ENCODE peak calls at places on chromosomes 13 and 19, in eight cellular contexts. One of them, this sample, is unnamed.
A peak's percentile ranks its signal among the peaks of the same experiment; 100 is the strongest.

GRCh38 chr13:72221276-72221962 is 354.4 kb upstream of the DACH1 start:
- DNase-seq in thyroid gland: peak; percentile 43
- DNase-seq in astrocyte: no peak
- DNase-seq in lower lobe of right lung: peak; percentile 44
- DNase-seq in lung: no peak
- DNase-seq in CD8-positive, alpha-beta T cell: no peak
- DNase-seq in mammary epithelial cell: peak; percentile 46
- DNase-seq in body of pancreas: peak; percentile 51
- DNase-seq in this sample: no peak

GRCh38 chr19:4566402-4567051 is 7.0 kb upstream of the SEMA6B start:
- DNase-seq in thyroid gland: no peak
- DNase-seq in astrocyte: no peak
- DNase-seq in lower lobe of right lung: no peak
- DNase-seq in lung: no peak
- DNase-seq in CD8-positive, alpha-beta T cell: no peak
- DNase-seq in mammary epithelial cell: no peak
- DNase-seq in body of pancreas: no peak
- DNase-seq in this sample: no peak

GRCh38 chr19:40596608-40597328 is 4.4 kb upstream of the LTBP4 start:
- DNase-seq in thyroid gland: peak; percentile 63
- DNase-seq in astrocyte: no peak
- DNase-seq in lower lobe of right lung: peak; percentile 77
- DNase-seq in lung: peak; percentile 48
- DNase-seq in CD8-positive, alpha-beta T cell: no peak
- DNase-seq in mammary epithelial cell: no peak
- DNase-seq in body of pancreas: peak; percentile 68
- DNase-seq in this sample: no peak

GRCh38 chr13:41061914-41062837 is 867 bp downstream of the WBP4 start:
- DNase-seq in thyroid gland: no peak
- DNase-seq in astrocyte: peak; percentile 60
- DNase-seq in lower lobe of right lung: no peak
- DNase-seq in lung: no peak
- DNase-seq in CD8-positive, alpha-beta T cell: no peak
- DNase-seq in mammary epithelial cell: no peak
- DNase-seq in body of pancreas: no peak
- DNase-seq in this sample: peak; percentile 84

GRCh38 chr13:65600702-65601101 is 1629.4 kb downstream of the PCDH9 start:
- DNase-seq in thyroid gland: no peak
- DNase-seq in astrocyte: peak; percentile 65
- DNase-seq in lower lobe of right lung: no peak
- DNase-seq in lung: no peak
- DNase-seq in CD8-positive, alpha-beta T cell: no peak
- DNase-seq in mammary epithelial cell: no peak
- DNase-seq in body of pancreas: no peak
- DNase-seq in this sample: peak; percentile 21

GRCh38 chr13:41500501-41500900 is 43.2 kb downstream of the RGCC start:
- DNase-seq in thyroid gland: no peak
- DNase-seq in astrocyte: no peak
- DNase-seq in lower lobe of right lung: no peak
- DNase-seq in lung: no peak
- DNase-seq in CD8-positive, alpha-beta T cell: peak; percentile 45
- DNase-seq in mammary epithelial cell: peak; percentile 64
- DNase-seq in body of pancreas: no peak
- DNase-seq in this sample: peak; percentile 61

GRCh38 chr13:112753868-112754267 is 64.0 kb downstream of the ATP11A start:
- DNase-seq in thyroid gland: no peak
- DNase-seq in astrocyte: no peak
- DNase-seq in lower lobe of right lung: no peak
- DNase-seq in lung: no peak
- DNase-seq in CD8-positive, alpha-beta T cell: no peak
- DNase-seq in mammary epithelial cell: no peak
- DNase-seq in body of pancreas: no peak
- DNase-seq in this sample: no peak

GRCh38 chr19:3914199-3914598 is 18.7 kb upstream of the NMRK2 start:
- DNase-seq in thyroid gland: no peak
- DNase-seq in astrocyte: no peak
- DNase-seq in lower lobe of right lung: no peak
- DNase-seq in lung: no peak
- DNase-seq in CD8-positive, alpha-beta T cell: no peak
- DNase-seq in mammary epithelial cell: no peak
- DNase-seq in body of pancreas: no peak
- DNase-seq in this sample: no peak

GRCh38 chr13:95706356-95706755 is 29.4 kb downstream of the DNAJC3 start:
- DNase-seq in thyroid gland: no peak
- DNase-seq in astrocyte: no peak
- DNase-seq in lower lobe of right lung: no peak
- DNase-seq in lung: no peak
- DNase-seq in CD8-positive, alpha-beta T cell: no peak
- DNase-seq in mammary epithelial cell: no peak
- DNase-seq in body of pancreas: no peak
- DNase-seq in this sample: no peak

GRCh38 chr19:8430650-8431049 is 14.1 kb upstream of the HNRNPM start:
- DNase-seq in thyroid gland: no peak
- DNase-seq in astrocyte: no peak
- DNase-seq in lower lobe of right lung: no peak
- DNase-seq in lung: no peak
- DNase-seq in CD8-positive, alpha-beta T cell: no peak
- DNase-seq in mammary epithelial cell: no peak
- DNase-seq in body of pancreas: no peak
- DNase-seq in this sample: no peak

GRCh38 chr19:10305139-10305806 is 4.3 kb downstream of the ZGLP1 start:
- DNase-seq in thyroid gland: no peak
- DNase-seq in astrocyte: peak; percentile 43
- DNase-seq in lower lobe of right lung: peak; percentile 68
- DNase-seq in lung: no peak
- DNase-seq in CD8-positive, alpha-beta T cell: no peak
- DNase-seq in mammary epithelial cell: no peak
- DNase-seq in body of pancreas: peak; percentile 50
- DNase-seq in this sample: no peak

GRCh38 chr13:113666324-113666660 is 727 bp upstream of the GRK1 start:
- DNase-seq in thyroid gland: no peak
- DNase-seq in astrocyte: no peak
- DNase-seq in lower lobe of right lung: peak; percentile 20
- DNase-seq in lung: no peak
- DNase-seq in CD8-positive, alpha-beta T cell: peak; percentile 1
- DNase-seq in mammary epithelial cell: no peak
- DNase-seq in body of pancreas: no peak
- DNase-seq in this sample: no peak

GRCh38 chr13:101115762-101116161 is 300.5 kb downstream of the NALCN start:
- DNase-seq in thyroid gland: no peak
- DNase-seq in astrocyte: no peak
- DNase-seq in lower lobe of right lung: no peak
- DNase-seq in lung: no peak
- DNase-seq in CD8-positive, alpha-beta T cell: no peak
- DNase-seq in mammary epithelial cell: peak; percentile 12
- DNase-seq in body of pancreas: no peak
- DNase-seq in this sample: peak; percentile 20

GRCh38 chr13:42066542-42066941 is 18.1 kb downstream of the DGKH start:
- DNase-seq in thyroid gland: no peak
- DNase-seq in astrocyte: peak; percentile 74
- DNase-seq in lower lobe of right lung: no peak
- DNase-seq in lung: no peak
- DNase-seq in CD8-positive, alpha-beta T cell: no peak
- DNase-seq in mammary epithelial cell: no peak
- DNase-seq in body of pancreas: no peak
- DNase-seq in this sample: no peak

GRCh38 chr19:33241091-33241529 is 15.5 kb upstream of the SLC7A10 start:
- DNase-seq in thyroid gland: no peak
- DNase-seq in astrocyte: no peak
- DNase-seq in lower lobe of right lung: peak; percentile 43
- DNase-seq in lung: no peak
- DNase-seq in CD8-positive, alpha-beta T cell: no peak
- DNase-seq in mammary epithelial cell: no peak
- DNase-seq in body of pancreas: no peak
- DNase-seq in this sample: no peak

GRCh38 chr19:3065675-3066357 is 3.5 kb upstream of the TLE5 start:
- DNase-seq in thyroid gland: peak; percentile 92
- DNase-seq in astrocyte: no peak
- DNase-seq in lower lobe of right lung: no peak
- DNase-seq in lung: no peak
- DNase-seq in CD8-positive, alpha-beta T cell: no peak
- DNase-seq in mammary epithelial cell: no peak
- DNase-seq in body of pancreas: peak; percentile 77
- DNase-seq in this sample: no peak

GRCh38 chr19:39778763-39779162 is at the start of gene LEUTX:
- DNase-seq in thyroid gland: no peak
- DNase-seq in astrocyte: no peak
- DNase-seq in lower lobe of right lung: no peak
- DNase-seq in lung: no peak
- DNase-seq in CD8-positive, alpha-beta T cell: no peak
- DNase-seq in mammary epithelial cell: no peak
- DNase-seq in body of pancreas: no peak
- DNase-seq in this sample: no peak

DNA sequence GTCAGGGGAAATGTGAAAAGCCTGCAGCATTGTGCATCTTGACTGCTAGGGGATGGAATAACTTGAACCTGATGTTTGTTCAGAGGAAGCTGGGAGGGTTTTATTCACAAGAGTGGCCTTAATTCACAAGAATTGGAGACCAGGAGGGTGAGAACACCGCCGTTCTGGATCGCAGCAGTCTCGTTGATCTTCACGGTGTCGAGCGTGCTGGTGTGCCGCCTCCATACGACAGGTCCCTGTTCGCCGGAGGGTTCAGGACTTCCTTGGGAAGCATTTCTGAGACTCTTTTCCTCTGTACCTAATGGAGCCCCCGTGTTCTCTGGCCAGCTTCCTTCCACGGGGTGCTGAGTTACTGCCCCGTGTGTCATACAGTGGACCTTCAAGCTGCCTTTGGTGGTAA is 66.9 kb downstream of the ARHGEF7 start:
- DNase-seq in thyroid gland: no peak
- DNase-seq in astrocyte: no peak
- DNase-seq in lower lobe of right lung: no peak
- DNase-seq in lung: no peak
- DNase-seq in CD8-positive, alpha-beta T cell: no peak
- DNase-seq in mammary epithelial cell: no peak
- DNase-seq in body of pancreas: no peak
- DNase-seq in this sample: no peak
- H3K4me1 ChIP-seq in thyroid gland: peaks cover 41% of the 10 kb centered on the region
- H3K4me1 ChIP-seq in astrocyte: peaks cover 39% of the 10 kb centered on the region
- H3K4me1 ChIP-seq in lower lobe of right lung: peaks cover 37% of the 10 kb centered on the region
- H3K4me1 ChIP-seq in lung: peaks cover 18% of the 10 kb centered on the region
- H3K4me1 ChIP-seq in CD8-positive, alpha-beta T cell: peaks cover 93% of the 10 kb centered on the region
- H3K4me1 ChIP-seq in mammary epithelial cell: peaks cover 11% of the 10 kb centered on the region
- H3K4me1 ChIP-seq in body of pancreas: peaks cover 26% of the 10 kb centered on the region
- H3K4me1 ChIP-seq in this sample: no peaks in the 10 kb centered on the region

GRCh38 chr19:1758231-1758577 is 4.9 kb downstream of the ONECUT3 start:
- DNase-seq in thyroid gland: no peak
- DNase-seq in astrocyte: no peak
- DNase-seq in lower lobe of right lung: no peak
- DNase-seq in lung: no peak
- DNase-seq in CD8-positive, alpha-beta T cell: no peak
- DNase-seq in mammary epithelial cell: no peak
- DNase-seq in body of pancreas: no peak
- DNase-seq in this sample: no peak
- H3K27me3 ChIP-seq in thyroid gland: peaks cover 29% of the 10 kb centered on the region
- H3K27me3 ChIP-seq in astrocyte: peaks cover 72% of the 10 kb centered on the region
- H3K27me3 ChIP-seq in lower lobe of right lung: peaks cover 86% of the 10 kb centered on the region
- H3K27me3 ChIP-seq in lung: peaks cover 51% of the 10 kb centered on the region
- H3K27me3 ChIP-seq in CD8-positive, alpha-beta T cell: peaks cover 31% of the 10 kb centered on the region
- H3K27me3 ChIP-seq in mammary epithelial cell: peaks cover 70% of the 10 kb centered on the region
- H3K27me3 ChIP-seq in body of pancreas: peaks cover 48% of the 10 kb centered on the region
- H3K27me3 ChIP-seq in this sample: peaks cover 91% of the 10 kb centered on the region

GRCh38 chr13:21016487-21016886 is 44.9 kb downstream of the LATS2 start:
- DNase-seq in thyroid gland: peak; percentile 57
- DNase-seq in astrocyte: no peak
- DNase-seq in lower lobe of right lung: no peak
- DNase-seq in lung: no peak
- DNase-seq in CD8-positive, alpha-beta T cell: no peak
- DNase-seq in mammary epithelial cell: no peak
- DNase-seq in body of pancreas: no peak
- DNase-seq in this sample: no peak

GRCh38 chr13:21015284-21015683 is 46.1 kb downstream of the LATS2 start:
- DNase-seq in thyroid gland: no peak
- DNase-seq in astrocyte: peak; percentile 70
- DNase-seq in lower lobe of right lung: no peak
- DNase-seq in lung: no peak
- DNase-seq in CD8-positive, alpha-beta T cell: no peak
- DNase-seq in mammary epithelial cell: peak; percentile 29
- DNase-seq in body of pancreas: no peak
- DNase-seq in this sample: no peak

GRCh38 chr13:21020176-21020575 is 41.2 kb downstream of the LATS2 start:
- DNase-seq in thyroid gland: no peak
- DNase-seq in astrocyte: no peak
- DNase-seq in lower lobe of right lung: no peak
- DNase-seq in lung: no peak
- DNase-seq in CD8-positive, alpha-beta T cell: no peak
- DNase-seq in mammary epithelial cell: no peak
- DNase-seq in body of pancreas: no peak
- DNase-seq in this sample: no peak

GRCh38 chr13:21020581-21020980 is 40.8 kb downstream of the LATS2 start:
- DNase-seq in thyroid gland: no peak
- DNase-seq in astrocyte: no peak
- DNase-seq in lower lobe of right lung: no peak
- DNase-seq in lung: no peak
- DNase-seq in CD8-positive, alpha-beta T cell: no peak
- DNase-seq in mammary epithelial cell: no peak
- DNase-seq in body of pancreas: no peak
- DNase-seq in this sample: no peak

GRCh38 chr13:21018220-21018619 is 43.2 kb downstream of the LATS2 start:
- DNase-seq in thyroid gland: no peak
- DNase-seq in astrocyte: no peak
- DNase-seq in lower lobe of right lung: no peak
- DNase-seq in lung: no peak
- DNase-seq in CD8-positive, alpha-beta T cell: no peak
- DNase-seq in mammary epithelial cell: no peak
- DNase-seq in body of pancreas: no peak
- DNase-seq in this sample: no peak
- H3K4me1 ChIP-seq in thyroid gland: peaks cover 70% of the 10 kb centered on the region
- H3K4me1 ChIP-seq in astrocyte: peaks cover 41% of the 10 kb centered on the region
- H3K4me1 ChIP-seq in lower lobe of right lung: peaks cover 78% of the 10 kb centered on the region
- H3K4me1 ChIP-seq in lung: peaks cover 33% of the 10 kb centered on the region
- H3K4me1 ChIP-seq in CD8-positive, alpha-beta T cell: peaks cover 3% of the 10 kb centered on the region
- H3K4me1 ChIP-seq in mammary epithelial cell: peaks cover 29% of the 10 kb centered on the region
- H3K4me1 ChIP-seq in body of pancreas: peaks cover 55% of the 10 kb centered on the region
- H3K4me1 ChIP-seq in this sample: peaks cover 16% of the 10 kb centered on the region

GRCh38 chr19:1066748-1067340 is at the start of gene ARHGAP45:
- DNase-seq in thyroid gland: peak; percentile 26
- DNase-seq in astrocyte: no peak
- DNase-seq in lower lobe of right lung: peak; percentile 75
- DNase-seq in lung: no peak
- DNase-seq in CD8-positive, alpha-beta T cell: peak; percentile 91
- DNase-seq in mammary epithelial cell: no peak
- DNase-seq in body of pancreas: peak; percentile 57
- DNase-seq in this sample: no peak

GRCh38 chr19:1068111-1069001 is 1.4 kb downstream of the ARHGAP45 start:
- DNase-seq in thyroid gland: peak; percentile 21
- DNase-seq in astrocyte: no peak
- DNase-seq in lower lobe of right lung: peak; percentile 76
- DNase-seq in lung: no peak
- DNase-seq in CD8-positive, alpha-beta T cell: peak; percentile 84
- DNase-seq in mammary epithelial cell: no peak
- DNase-seq in body of pancreas: peak; percentile 53
- DNase-seq in this sample: no peak

GRCh38 chr19:1066251-1066747 is 668 bp upstream of the ARHGAP45 start:
- DNase-seq in thyroid gland: no peak
- DNase-seq in astrocyte: no peak
- DNase-seq in lower lobe of right lung: peak; percentile 75
- DNase-seq in lung: no peak
- DNase-seq in CD8-positive, alpha-beta T cell: no peak
- DNase-seq in mammary epithelial cell: no peak
- DNase-seq in body of pancreas: no peak
- DNase-seq in this sample: no peak

GRCh38 chr19:1069009-1069779 is 2.2 kb downstream of the ARHGAP45 start:
- DNase-seq in thyroid gland: peak; percentile 23
- DNase-seq in astrocyte: no peak
- DNase-seq in lower lobe of right lung: peak; percentile 94
- DNase-seq in lung: peak; percentile 79
- DNase-seq in CD8-positive, alpha-beta T cell: peak; percentile 75
- DNase-seq in mammary epithelial cell: no peak
- DNase-seq in body of pancreas: peak; percentile 75
- DNase-seq in this sample: no peak

GRCh38 chr19:1067341-1068103 is 555 bp downstream of the ARHGAP45 start:
- DNase-seq in thyroid gland: no peak
- DNase-seq in astrocyte: no peak
- DNase-seq in lower lobe of right lung: peak; percentile 48
- DNase-seq in lung: no peak
- DNase-seq in CD8-positive, alpha-beta T cell: peak; percentile 75
- DNase-seq in mammary epithelial cell: no peak
- DNase-seq in body of pancreas: no peak
- DNase-seq in this sample: no peak
- H3K27me3 ChIP-seq in thyroid gland: peaks cover 20% of the 10 kb centered on the region
- H3K27me3 ChIP-seq in astrocyte: peaks cover 34% of the 10 kb centered on the region
- H3K27me3 ChIP-seq in lower lobe of right lung: peaks cover 8% of the 10 kb centered on the region
- H3K27me3 ChIP-seq in lung: no peaks in the 10 kb centered on the region
- H3K27me3 ChIP-seq in CD8-positive, alpha-beta T cell: no peaks in the 10 kb centered on the region
- H3K27me3 ChIP-seq in mammary epithelial cell: peaks cover 6% of the 10 kb centered on the region
- H3K27me3 ChIP-seq in body of pancreas: peaks cover 42% of the 10 kb centered on the region
- H3K27me3 ChIP-seq in this sample: peaks cover 38% of the 10 kb centered on the region

This sample was measured in foreskin keratinocyte.